ENCODE peak calls at places on chromosomes 4 and X, in six cellular contexts. F is Daoy, S is GM18507, E is Calu3, Q is NCI-H510A, L is NCI-H69. I is an unnamed sample.

GRCh38 chr4:23934915-23935314 is 45.1 kb upstream of the PPARGC1A start:
- DNase-seq in Q (no peak), S (no peak), L (no peak), F (peak; percentile 77), E (peak; percentile 50), I (peak; percentile 87)

GRCh38 chr4:123941306-123941705 is 544.7 kb downstream of the SPRY1 start:
- DNase-seq in F (no peak), L (no peak), E (no peak), S (no peak), Q (no peak), I (no peak)

GRCh38 chr4:11397146-11397545 is 31.5 kb downstream of the HS3ST1 start:
- DNase-seq in E (no peak), Q (no peak), S (no peak), L (no peak), F (no peak), I (peak; percentile 12)

GRCh38 chr4:6917445-6918241 is 8.0 kb downstream of the TBC1D14 start:
- DNase-seq in F (peak; percentile 80), E (peak; percentile 76), S (no peak), L (peak; percentile 96), Q (peak; percentile 81), I (peak; percentile 19)

GRCh38 chr4:1748465-1748995 is 27.2 kb downstream of the TACC3 start:
- DNase-seq in S (peak; percentile 81), F (peak; percentile 83), Q (peak; percentile 56), E (peak; percentile 89), L (peak; percentile 81), I (peak; percentile 52)

GRCh38 chr4:5592272-5592671 is 116.1 kb downstream of the EVC2 start:
- DNase-seq in F (no peak), S (no peak), E (no peak), L (no peak), Q (peak; percentile 16), I (no peak)

GRCh38 chr4:70313736-70314135 is 21.0 kb upstream of the CABS1 start:
- DNase-seq in F (no peak), S (no peak), Q (no peak), L (no peak), E (no peak), I (no peak)

GRCh38 chr4:80058740-80059139 is 14.3 kb downstream of the ANTXR2 start:
- DNase-seq in E (no peak), S (peak; percentile 32), F (no peak), Q (no peak), L (no peak), I (no peak)

GRCh38 chr4:81199831-81200230 is 15.2 kb downstream of the PRKG2 start:
- DNase-seq in E (no peak), Q (no peak), F (no peak), L (no peak), S (no peak), I (no peak)

GRCh38 chrX:10159069-10159468 is 2.3 kb downstream of the CLCN4 start:
- DNase-seq in S (no peak), Q (no peak), F (no peak), E (no peak), L (peak; percentile 76), I (no peak)

GRCh38 chrX:102712967-102713677 is 874 bp downstream of the GPRASP2 start:
- DNase-seq in Q (peak; percentile 7), S (no peak), F (peak; percentile 46), E (peak; percentile 52), L (peak; percentile 63), I (peak; percentile 20)

GRCh38 chrX:30762754-30763153 is 109.5 kb downstream of the GK start:
- DNase-seq in F (no peak), L (no peak), S (no peak), Q (no peak), E (no peak), I (no peak)

GRCh38 chr4:19947349-19947748 is 304.4 kb upstream of the SLIT2 start:
- DNase-seq in L (no peak), S (no peak), E (no peak), F (no peak), Q (no peak), I (no peak)

GRCh38 chrX:107117993-107118321 is 665 bp downstream of the RBM41 start:
- DNase-seq in L (no peak), S (no peak), E (no peak), F (no peak), Q (no peak), I (no peak)

GRCh38 chr4:145939856-145940255 is 1.2 kb upstream of the ZNF827 start:
- DNase-seq in F (no peak), E (no peak), S (no peak), L (no peak), Q (no peak), I (peak; percentile 61)

GRCh38 chrX:120251471-120252011 is 929 bp downstream of the ZBTB33 start:
- DNase-seq in S (no peak), Q (no peak), E (peak; percentile 21), L (peak; percentile 58), F (peak; percentile 24), I (peak; percentile 1)

GRCh38 chr4:148004228-148004813 is 272.4 kb downstream of the ARHGAP10 start:
- DNase-seq in E (no peak), L (no peak), S (no peak), Q (no peak), F (peak; percentile 41), I (no peak)

GRCh38 chrX:52839137-52839536 is 28.1 kb downstream of the XAGE5 start:
- DNase-seq in E (no peak), Q (no peak), S (no peak), F (no peak), L (no peak), I (no peak)

GRCh38 chrX:134172588-134173259 is 64.3 kb upstream of the CCDC160 start:
- DNase-seq in S (no peak), Q (peak; percentile 1), F (peak; percentile 18), E (peak; percentile 6), L (no peak), I (no peak)

GRCh38 chr4:147734496-147734895 is 2.6 kb downstream of the ARHGAP10 start:
- DNase-seq in F (no peak), Q (no peak), L (peak; percentile 36), E (no peak), S (no peak), I (no peak)

GRCh38 chr4:95537181-95537580 is 11.6 kb downstream of the UNC5C start:
- DNase-seq in E (no peak), L (no peak), S (no peak), Q (no peak), F (no peak), I (peak; percentile 79)

GRCh38 chr4:1998296-1998695 is 10.5 kb downstream of the NELFA start:
- DNase-seq in L (no peak), S (no peak), E (no peak), F (no peak), Q (no peak), I (no peak)

GRCh38 chrX:14032383-14032782 is 2.7 kb upstream of the GEMIN8 start:
- DNase-seq in F (peak; percentile 15), Q (no peak), S (no peak), L (peak; percentile 70), E (peak; percentile 55), I (peak; percentile 46)

GRCh38 chr4:146255874-146256273 is 41.5 kb downstream of the REELD1 start:
- DNase-seq in F (peak; percentile 48), Q (no peak), S (no peak), E (no peak), L (peak; percentile 41), I (peak; percentile 95)

GRCh38 chr4:110055014-110055768 is 142.5 kb downstream of the EGF start:
- DNase-seq in L (peak; percentile 8), S (peak; percentile 23), Q (no peak), F (peak; percentile 10), E (no peak), I (peak; percentile 2)

GRCh38 chr4:68366600-68366999 is 16.7 kb upstream of the YTHDC1 start:
- DNase-seq in E (no peak), L (no peak), F (peak; percentile 23), Q (no peak), S (no peak), I (peak; percentile 18)

GRCh38 chrX:48083212-48083611 is 11.8 kb upstream of the ZNF630 start:
- DNase-seq in S (peak; percentile 2), F (peak; percentile 21), E (peak; percentile 52), L (peak; percentile 42), Q (no peak), I (peak; percentile 45)

GRCh38 chrX:74133156-74133796 is 170.7 kb upstream of the ZCCHC13 start:
- DNase-seq in E (peak; percentile 30), L (peak; percentile 60), S (peak; percentile 7), F (peak; percentile 28), Q (peak; percentile 1), I (peak; percentile 35)

GRCh38 chr4:3766791-3767561 is 791 bp downstream of the ADRA2C start:
- DNase-seq in S (no peak), F (no peak), L (no peak), E (no peak), Q (peak; percentile 60), I (no peak)

GRCh38 chr4:52728877-52729276 is 22.3 kb downstream of the ERVMER34-1 start:
- DNase-seq in L (no peak), E (no peak), Q (no peak), F (no peak), S (no peak), I (no peak)

GRCh38 chrX:149002320-149002719 is 501.9 kb downstream of the AFF2 start:
- DNase-seq in S (no peak), Q (no peak), L (no peak), E (no peak), F (no peak), I (no peak)

GRCh38 chr4:57064811-57065711 is 45.1 kb downstream of the IGFBP7 start:
- DNase-seq in Q (no peak), S (no peak), E (no peak), F (peak; percentile 83), L (no peak), I (peak; percentile 81)

GRCh38 chr4:149638073-149638472 is 177.6 kb downstream of the IQCM start:
- DNase-seq in Q (no peak), F (no peak), E (no peak), S (no peak), L (no peak), I (peak; percentile 65)

GRCh38 chr4:178633263-178633662 is 1191.0 kb upstream of the AGA start:
- DNase-seq in L (no peak), Q (no peak), E (no peak), F (peak; percentile 1), S (no peak), I (no peak)

GRCh38 chr4:83865417-83866150 is 329.7 kb downstream of the GPAT3 start:
- DNase-seq in E (no peak), F (no peak), Q (no peak), S (no peak), L (peak; percentile 53), I (no peak)

GRCh38 chr4:151324449-151325319 is 721 bp downstream of the SH3D19 start:
- DNase-seq in S (no peak), E (peak; percentile 54), F (peak; percentile 41), Q (no peak), L (peak; percentile 13), I (peak; percentile 74)

GRCh38 chrX:95427389-95427788 is 1257.3 kb upstream of the DIAPH2 start:
- DNase-seq in E (no peak), F (no peak), S (no peak), L (peak; percentile 1), Q (no peak), I (peak; percentile 40)